ENCODE peak calls at places on chromosome 21, in six cellular contexts. P, Z, X, E, L and N are unnamed samples.

GRCh38 chr21:45447821-45448220 is 42.9 kb downstream of the COL18A1 start:
- DNase-seq in P (peak), Z (no peak), X (peak), E (no peak), L (no peak), N (no peak)

GRCh38 chr21:35738342-35738961 is 321.9 kb downstream of the SETD4 start:
- DNase-seq in P (peak), Z (no peak), X (peak), E (no peak), L (no peak), N (no peak)

GRCh38 chr21:26169061-26169610 is 1.4 kb downstream of the APP start:
- DNase-seq in P (no peak), Z (peak), X (peak), E (no peak), L (peak), N (peak)

GRCh38 chr21:28655471-28655870 is 337.2 kb downstream of the LTN1 start:
- DNase-seq in P (peak), Z (no peak), X (no peak), E (no peak), L (no peak), N (no peak)

GRCh38 chr21:31161157-31161556 is 122.9 kb upstream of the KRTAP19-8 start:
- DNase-seq in P (peak), Z (no peak), X (peak), E (no peak), L (peak), N (no peak)

GRCh38 chr21:36082140-36082742 is 12.4 kb downstream of the CBR1 start:
- DNase-seq in P (no peak), Z (no peak), X (peak), E (no peak), L (no peak), N (no peak)

GRCh38 chr21:29829514-29830255 is 110.1 kb downstream of the GRIK1 start:
- DNase-seq in P (peak), Z (no peak), X (no peak), E (no peak), L (no peak), N (peak)

GRCh38 chr21:29302340-29302991 is 3.7 kb downstream of the BACH1 start:
- DNase-seq in P (peak), Z (no peak), X (peak), E (no peak), L (no peak), N (no peak)

GRCh38 chr21:34523019-34523418 is 11.0 kb upstream of the KCNE1 start:
- DNase-seq in P (no peak), Z (no peak), X (no peak), E (no peak), L (no peak), N (no peak)

GRCh38 chr21:17802568-17802967 is 16.6 kb downstream of the C21orf91 start:
- DNase-seq in P (peak), Z (no peak), X (peak), E (no peak), L (no peak), N (peak)

GRCh38 chr21:43775795-43776430 is at the start of gene CSTB:
- DNase-seq in P (no peak), Z (peak), X (peak), E (peak), L (peak), N (peak)

GRCh38 chr21:35226960-35227741 is 178.0 kb upstream of the RUNX1 start:
- DNase-seq in P (no peak), Z (no peak), X (no peak), E (no peak), L (peak), N (no peak)

GRCh38 chr21:32328595-32328994 is 29.9 kb downstream of the MRAP start:
- DNase-seq in P (no peak), Z (no peak), X (no peak), E (no peak), L (no peak), N (no peak)

GRCh38 chr21:44531606-44532128 is 8.3 kb downstream of the KRTAP10-1 start:
- DNase-seq in P (no peak), Z (peak), X (no peak), E (no peak), L (no peak), N (no peak)

GRCh38 chr21:44755227-44755626 is 43.9 kb upstream of the TSPEAR start:
- DNase-seq in P (peak), Z (no peak), X (peak), E (no peak), L (no peak), N (no peak)

GRCh38 chr21:29104239-29104708 is 26.2 kb upstream of the MAP3K7CL start:
- DNase-seq in P (peak), Z (no peak), X (no peak), E (no peak), L (no peak), N (no peak)

GRCh38 chr21:37592496-37592895 is 225.9 kb downstream of the DYRK1A start:
- DNase-seq in P (no peak), Z (no peak), X (no peak), E (no peak), L (no peak), N (no peak)

GRCh38 chr21:45836268-45836655 is 145.3 kb upstream of the COL6A1 start:
- DNase-seq in P (no peak), Z (no peak), X (no peak), E (no peak), L (no peak), N (no peak)